ENCODE peak calls at places on chromosome 3, in ten cellular contexts. P, K, C, B, E, S, R, A, I and G are unnamed samples.

GRCh38 chr3:44444896-44445691 is 32.4 kb downstream of the ZNF445 start:
- DNase-seq in P (no peak), K (no peak), C (no peak), B (no peak), E (no peak), S (no peak), R (no peak), A (no peak), I (no peak), G (no peak)

GRCh38 chr3:13461169-13462124 is 18.7 kb upstream of the HDAC11 start:
- DNase-seq in P (peak), K (no peak), C (no peak), B (peak), E (peak), S (peak), R (peak), A (peak), I (peak), G (peak)

GRCh38 chr3:110126065-110126464 is 788.7 kb upstream of the DPPA4 start:
- DNase-seq in P (no peak), K (peak), C (no peak), B (peak), E (no peak), S (peak), R (no peak), A (no peak), I (no peak), G (no peak)

GRCh38 chr3:110413807-110414748 is 657.5 kb upstream of the NECTIN3 start:
- DNase-seq in P (no peak), K (peak), C (no peak), B (no peak), E (no peak), S (peak), R (no peak), A (peak), I (no peak), G (no peak)

GRCh38 chr3:156795890-156796451 is 30.2 kb upstream of the LEKR1 start:
- DNase-seq in P (no peak), K (no peak), C (no peak), B (no peak), E (no peak), S (no peak), R (no peak), A (no peak), I (no peak), G (no peak)

GRCh38 chr3:99910752-99911151 is 93.1 kb downstream of the CMSS1 start:
- DNase-seq in P (no peak), K (no peak), C (no peak), B (no peak), E (no peak), S (no peak), R (no peak), A (no peak), I (no peak), G (no peak)

GRCh38 chr3:130081371-130081881 is at the start of gene ALG1L2:
- DNase-seq in P (no peak), K (no peak), C (no peak), B (no peak), E (no peak), S (no peak), R (no peak), A (no peak), I (no peak), G (no peak)

GRCh38 chr3:115855911-115856310 is 232.6 kb downstream of the GAP43 start:
- DNase-seq in P (no peak), K (peak), C (no peak), B (no peak), E (no peak), S (peak), R (no peak), A (no peak), I (no peak), G (no peak)

GRCh38 chr3:141539441-141540187 is 52.8 kb downstream of the RASA2 start:
- DNase-seq in P (no peak), K (no peak), C (no peak), B (no peak), E (no peak), S (no peak), R (no peak), A (no peak), I (no peak), G (no peak)

GRCh38 chr3:195030791-195031321 is 240.1 kb downstream of the XXYLT1 start:
- DNase-seq in P (no peak), K (peak), C (no peak), B (no peak), E (no peak), S (peak), R (no peak), A (peak), I (no peak), G (no peak)

GRCh38 chr3:13884851-13885703 is 5.2 kb upstream of the WNT7A start:
- DNase-seq in P (peak), K (no peak), C (peak), B (peak), E (peak), S (peak), R (peak), A (no peak), I (no peak), G (peak)

GRCh38 chr3:54630111-54630623 is 297.7 kb downstream of the LRTM1 start:
- DNase-seq in P (no peak), K (no peak), C (no peak), B (no peak), E (no peak), S (no peak), R (no peak), A (no peak), I (no peak), G (no peak)

GRCh38 chr3:156978471-156978961 is 152.4 kb downstream of the LEKR1 start:
- DNase-seq in P (peak), K (no peak), C (no peak), B (no peak), E (no peak), S (peak), R (no peak), A (peak), I (no peak), G (no peak)

GRCh38 chr3:49476563-49476962 is 6.5 kb downstream of the DAG1 start:
- DNase-seq in P (no peak), K (no peak), C (no peak), B (no peak), E (no peak), S (peak), R (no peak), A (peak), I (no peak), G (no peak)

GRCh38 chr3:141998674-141999290 is 122.3 kb downstream of the ATP1B3 start:
- DNase-seq in P (no peak), K (peak), C (peak), B (no peak), E (no peak), S (peak), R (no peak), A (peak), I (no peak), G (no peak)

GRCh38 chr3:142929109-142929508 is 34.4 kb downstream of the PAQR9 start:
- DNase-seq in P (no peak), K (peak), C (peak), B (peak), E (no peak), S (peak), R (peak), A (no peak), I (no peak), G (no peak)

GRCh38 chr3:32841875-32842505 is 24.2 kb downstream of the TRIM71 start:
- DNase-seq in P (no peak), K (no peak), C (no peak), B (no peak), E (no peak), S (peak), R (no peak), A (no peak), I (no peak), G (no peak)

GRCh38 chr3:14332392-14332791 is 70.0 kb upstream of the SLC6A6 start:
- DNase-seq in P (no peak), K (no peak), C (no peak), B (no peak), E (no peak), S (no peak), R (no peak), A (no peak), I (peak), G (no peak)

GRCh38 chr3:65955792-65956477 is 82.8 kb downstream of the MAGI1 start:
- DNase-seq in P (no peak), K (peak), C (no peak), B (no peak), E (no peak), S (peak), R (no peak), A (peak), I (no peak), G (no peak)

GRCh38 chr3:25573386-25574171 is 91.1 kb downstream of the TOP2B start:
- DNase-seq in P (no peak), K (peak), C (no peak), B (no peak), E (no peak), S (peak), R (no peak), A (peak), I (no peak), G (no peak)

GRCh38 chr3:180802837-180803236 is 109.6 kb upstream of the FXR1 start:
- DNase-seq in P (no peak), K (no peak), C (peak), B (no peak), E (no peak), S (peak), R (peak), A (peak), I (no peak), G (peak)

GRCh38 chr3:64131755-64132154 is 93.5 kb downstream of the PRICKLE2 start:
- DNase-seq in P (no peak), K (no peak), C (no peak), B (no peak), E (no peak), S (no peak), R (no peak), A (peak), I (no peak), G (no peak)